ENCODE peak calls at places on chromosomes 5 and 9, in eight cellular contexts. One of them, this sample, is unnamed.

GRCh38 chr9:15353892-15354291 is 46.9 kb upstream of the TTC39B start:
- DNase-seq in posterior cingulate gyrus: no peak
- DNase-seq in iris pigment epithelial cell: no peak
- DNase-seq in left cardiac atrium: no peak
- DNase-seq in posterior vena cava: no peak
- DNase-seq in lung microvascular endothelial cell: no peak
- DNase-seq in SW 1271: no peak
- DNase-seq in smooth muscle cell of the brain vasculature: no peak
- DNase-seq in this sample: no peak

GRCh38 chr9:24436761-24437160 is 108.9 kb downstream of the IZUMO3 start:
- DNase-seq in iris pigment epithelial cell: no peak
- DNase-seq in left cardiac atrium: no peak
- DNase-seq in posterior vena cava: no peak
- DNase-seq in SW 1271: no peak
- DNase-seq in posterior cingulate gyrus: no peak
- DNase-seq in lung microvascular endothelial cell: no peak
- DNase-seq in smooth muscle cell of the brain vasculature: no peak
- DNase-seq in this sample: no peak

GRCh38 chr5:6435356-6435755 is 13.3 kb upstream of the UBE2QL1 start:
- DNase-seq in lung microvascular endothelial cell: peak
- DNase-seq in smooth muscle cell of the brain vasculature: no peak
- DNase-seq in SW 1271: no peak
- DNase-seq in posterior cingulate gyrus: no peak
- DNase-seq in left cardiac atrium: no peak
- DNase-seq in iris pigment epithelial cell: peak
- DNase-seq in posterior vena cava: no peak
- DNase-seq in this sample: no peak

GRCh38 chr5:55303238-55303690 is 4.2 kb downstream of the DHX29 start:
- DNase-seq in posterior cingulate gyrus: no peak
- DNase-seq in smooth muscle cell of the brain vasculature: no peak
- DNase-seq in SW 1271: peak
- DNase-seq in lung microvascular endothelial cell: peak
- DNase-seq in left cardiac atrium: no peak
- DNase-seq in iris pigment epithelial cell: peak
- DNase-seq in posterior vena cava: no peak
- DNase-seq in this sample: no peak

GRCh38 chr5:83715316-83716060 is 5.2 kb downstream of the HAPLN1 start:
- DNase-seq in iris pigment epithelial cell: no peak
- DNase-seq in lung microvascular endothelial cell: no peak
- DNase-seq in left cardiac atrium: no peak
- DNase-seq in SW 1271: no peak
- DNase-seq in posterior vena cava: no peak
- DNase-seq in posterior cingulate gyrus: no peak
- DNase-seq in smooth muscle cell of the brain vasculature: no peak
- DNase-seq in this sample: no peak

GRCh38 chr5:3386676-3387075 is 209.0 kb upstream of the IRX1 start:
- DNase-seq in posterior cingulate gyrus: no peak
- DNase-seq in smooth muscle cell of the brain vasculature: no peak
- DNase-seq in posterior vena cava: no peak
- DNase-seq in left cardiac atrium: no peak
- DNase-seq in SW 1271: no peak
- DNase-seq in lung microvascular endothelial cell: no peak
- DNase-seq in iris pigment epithelial cell: no peak
- DNase-seq in this sample: no peak

GRCh38 chr9:115295749-115296148 is 177.8 kb upstream of the TNC start:
- DNase-seq in posterior vena cava: no peak
- DNase-seq in left cardiac atrium: no peak
- DNase-seq in smooth muscle cell of the brain vasculature: no peak
- DNase-seq in iris pigment epithelial cell: no peak
- DNase-seq in lung microvascular endothelial cell: no peak
- DNase-seq in SW 1271: no peak
- DNase-seq in posterior cingulate gyrus: no peak
- DNase-seq in this sample: no peak

GRCh38 chr5:30063503-30063902 is 1130.0 kb upstream of the CDH6 start:
- DNase-seq in iris pigment epithelial cell: no peak
- DNase-seq in SW 1271: no peak
- DNase-seq in left cardiac atrium: no peak
- DNase-seq in smooth muscle cell of the brain vasculature: no peak
- DNase-seq in posterior cingulate gyrus: no peak
- DNase-seq in posterior vena cava: no peak
- DNase-seq in lung microvascular endothelial cell: no peak
- DNase-seq in this sample: no peak

GRCh38 chr5:5409151-5409810 is 13.2 kb upstream of the ICE1 start:
- DNase-seq in posterior cingulate gyrus: no peak
- DNase-seq in smooth muscle cell of the brain vasculature: no peak
- DNase-seq in posterior vena cava: no peak
- DNase-seq in left cardiac atrium: no peak
- DNase-seq in lung microvascular endothelial cell: no peak
- DNase-seq in iris pigment epithelial cell: peak
- DNase-seq in SW 1271: no peak
- DNase-seq in this sample: no peak

GRCh38 chr5:67051164-67051563 is 145.4 kb downstream of the CD180 start:
- DNase-seq in lung microvascular endothelial cell: no peak
- DNase-seq in smooth muscle cell of the brain vasculature: no peak
- DNase-seq in SW 1271: no peak
- DNase-seq in left cardiac atrium: no peak
- DNase-seq in iris pigment epithelial cell: no peak
- DNase-seq in posterior cingulate gyrus: no peak
- DNase-seq in posterior vena cava: no peak
- DNase-seq in this sample: no peak

GRCh38 chr9:38057416-38058195 is 11.4 kb downstream of the SHB start:
- DNase-seq in lung microvascular endothelial cell: no peak
- DNase-seq in posterior vena cava: no peak
- DNase-seq in SW 1271: no peak
- DNase-seq in left cardiac atrium: no peak
- DNase-seq in smooth muscle cell of the brain vasculature: no peak
- DNase-seq in iris pigment epithelial cell: no peak
- DNase-seq in posterior cingulate gyrus: no peak
- DNase-seq in this sample: no peak

GRCh38 chr9:101028346-101029299 is at the start of gene PLPPR1:
- DNase-seq in iris pigment epithelial cell: peak
- DNase-seq in smooth muscle cell of the brain vasculature: no peak
- DNase-seq in SW 1271: peak
- DNase-seq in left cardiac atrium: peak
- DNase-seq in posterior cingulate gyrus: peak
- DNase-seq in posterior vena cava: peak
- DNase-seq in lung microvascular endothelial cell: peak
- DNase-seq in this sample: no peak